ENCODE peak calls at places on chromosomes 3 and 15, in five cellular contexts. N is AG04450, T is Peyer's patch, W is body of pancreas, Q is K562. Z is an unnamed sample.

GRCh38 chr15:68469162-68470048 is 37.4 kb upstream of the ITGA11 start:
- DNase-seq in T (no peak), N (no peak), Q (no peak), W (no peak), Z (no peak)

GRCh38 chr15:88535100-88535499 is 11.4 kb downstream of the DET1 start:
- DNase-seq in T (no peak), W (no peak), N (no peak), Q (no peak), Z (no peak)

GRCh38 chr15:48868549-48868948 is 9.4 kb upstream of the EID1 start:
- DNase-seq in Q (no peak), T (no peak), W (no peak), N (no peak), Z (no peak)

GRCh38 chr3:127038476-127038875 is 55.6 kb downstream of the PLXNA1 start:
- DNase-seq in W (no peak), T (no peak), Q (no peak), N (no peak), Z (no peak)

GRCh38 chr3:46848271-46849097 is 14.8 kb downstream of the MYL3 start:
- DNase-seq in N (no peak), T (peak; percentile 44), W (no peak), Q (peak; percentile 46), Z (peak; percentile 51)

GRCh38 chr3:36743821-36744220 is 20.5 kb downstream of the DCLK3 start:
- DNase-seq in Q (no peak), T (no peak), W (no peak), N (no peak), Z (no peak)

GRCh38 chr15:89179966-89180875 is 41.2 kb downstream of the RLBP1 start:
- DNase-seq in Q (no peak), N (no peak), W (no peak), T (no peak), Z (no peak)

GRCh38 chr3:49339593-49339946 is 283 bp downstream of the USP4 start:
- DNase-seq in Q (peak; percentile 30), W (no peak), T (no peak), N (no peak), Z (no peak)

GRCh38 chr3:186664119-186664495 is 1.7 kb upstream of the HRG start:
- DNase-seq in W (no peak), Q (no peak), T (no peak), N (no peak), Z (no peak)

GRCh38 chr15:76127169-76127568 is 67.4 kb downstream of the TMEM266 start:
- DNase-seq in Q (no peak), N (no peak), T (no peak), W (no peak), Z (no peak)

GRCh38 chr3:56870436-56870835 is 68.7 kb upstream of the ARHGEF3 start:
- DNase-seq in Q (no peak), N (no peak), W (no peak), T (no peak), Z (no peak)

GRCh38 chr3:118984699-118985098 is 49.9 kb downstream of the IGSF11 start:
- DNase-seq in W (no peak), Q (peak; percentile 32), N (no peak), T (no peak), Z (no peak)

GRCh38 chr15:68315495-68316007 is 38.0 kb downstream of the FEM1B start:
- DNase-seq in N (no peak), T (peak; percentile 25), Q (no peak), W (no peak), Z (peak; percentile 40)

GRCh38 chr3:11455977-11456376 is 183.8 kb downstream of the ATG7 start:
- DNase-seq in W (no peak), T (no peak), Q (no peak), N (no peak), Z (peak; percentile 38)

GRCh38 chr15:73965730-73966103 is 26.4 kb downstream of the STOML1 start:
- DNase-seq in T (no peak), W (no peak), N (no peak), Q (no peak), Z (no peak)

GRCh38 chr3:53708001-53708621 is 138.1 kb downstream of the CHDH start:
- DNase-seq in T (no peak), N (no peak), W (no peak), Q (no peak), Z (no peak)

GRCh38 chr15:65930134-65930533 is 60.8 kb downstream of the RAB11A start:
- DNase-seq in Q (no peak), W (no peak), N (no peak), T (no peak), Z (no peak)

GRCh38 chr3:71725279-71725991 is at the start of gene EIF4E3:
- DNase-seq in T (peak; percentile 51), N (no peak), Q (peak; percentile 83), W (peak; percentile 48), Z (peak; percentile 22)

GRCh38 chr15:66801266-66801665 is 99.2 kb downstream of the SMAD6 start:
- DNase-seq in W (no peak), Q (no peak), N (no peak), T (no peak), Z (no peak)

GRCh38 chr15:70488002-70488605 is 275.3 kb downstream of the UACA start:
- DNase-seq in N (no peak), T (peak; percentile 90), Q (peak; percentile 76), W (peak; percentile 70), Z (peak; percentile 68)

GRCh38 chr15:59622289-59622688 is 10.7 kb downstream of the GCNT3 start:
- DNase-seq in W (peak; percentile 24), T (peak; percentile 87), Q (peak; percentile 63), N (no peak), Z (peak; percentile 37)

GRCh38 chr3:101719604-101720185 is 4.7 kb upstream of the CEP97 start:
- DNase-seq in Q (no peak), N (no peak), W (no peak), T (no peak), Z (no peak)

DNA sequence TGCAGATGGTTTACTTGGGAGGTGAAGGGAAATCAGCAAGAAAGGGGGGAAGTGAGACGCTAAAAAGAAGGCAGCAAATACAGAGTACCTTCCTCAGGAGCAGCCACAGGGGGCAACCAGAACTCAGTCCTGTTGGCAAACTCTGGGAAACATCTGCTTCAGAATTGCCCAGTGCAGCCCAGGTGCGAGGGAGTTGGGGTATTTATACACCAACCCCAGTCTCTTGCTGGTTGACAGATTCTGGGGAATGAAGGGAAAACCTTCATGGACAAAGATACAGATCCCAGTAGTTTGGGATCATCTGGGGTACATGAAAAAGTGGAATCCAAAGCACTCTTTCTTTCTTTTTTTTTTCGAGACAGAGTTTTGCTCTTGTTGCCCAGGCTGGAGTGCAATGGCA is 25.3 kb upstream of the PGPEP1L start:
- DNase-seq in W (no peak), N (no peak), Q (no peak), T (no peak), Z (peak; percentile 13)
- H3K27me3 ChIP-seq in W (no peaks in the 10 kb centered on the region), N (peaks cover 22% of the 10 kb centered on the region), Q (peaks cover 18% of the 10 kb centered on the region), T (no peaks in the 10 kb centered on the region), Z (no peaks in the 10 kb centered on the region)

DNA sequence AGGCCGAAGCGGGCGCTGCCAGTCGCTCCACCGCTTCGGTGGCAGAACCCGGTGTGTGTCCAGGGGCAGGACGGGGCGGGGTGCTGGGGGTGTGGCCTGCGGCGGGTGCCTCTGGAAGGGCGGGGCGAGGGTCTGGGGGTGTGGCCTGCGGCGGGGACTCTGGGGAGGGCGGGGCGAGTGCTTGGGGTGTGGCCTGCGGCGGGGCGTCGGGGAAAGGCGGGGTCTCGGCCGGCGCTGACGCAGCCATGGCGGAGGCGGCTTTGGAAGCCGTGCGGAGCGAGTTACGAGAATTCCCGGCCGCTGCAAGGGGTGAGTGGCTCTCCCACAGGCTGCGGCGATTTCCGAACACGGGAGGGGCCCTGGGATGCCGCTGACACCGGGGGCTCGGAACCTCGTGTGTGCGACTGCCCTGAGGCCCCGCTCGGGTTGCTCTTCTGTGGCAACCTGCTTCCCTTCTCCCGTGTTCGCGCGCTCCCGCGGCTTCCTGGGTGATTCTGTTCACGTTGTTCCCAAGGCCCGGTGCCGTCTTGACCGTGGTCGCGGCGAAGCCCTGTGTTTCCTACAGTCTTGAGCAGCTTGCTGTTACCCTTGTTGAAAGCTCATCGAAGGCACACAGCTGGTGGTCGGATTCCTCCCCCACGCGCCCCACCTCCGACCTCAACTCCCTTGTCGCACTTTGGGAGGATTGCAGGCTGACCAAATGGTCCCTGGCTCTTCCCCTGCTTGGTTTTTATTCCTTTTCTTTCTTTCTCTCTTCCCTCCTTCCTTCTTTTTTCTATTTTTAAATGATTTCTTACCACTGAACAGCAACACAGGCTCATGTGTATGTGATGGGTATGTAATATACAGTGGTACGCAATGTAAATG is at the start of gene JMJD7:
- DNase-seq in Q (peak; percentile 99), T (peak; percentile 97), W (peak; percentile 96), N (peak; percentile 66), Z (peak; percentile 86)
- H3K27ac ChIP-seq in Q (peak within 1 kb of the TSS; percentile 12), T (peak within 1 kb of the TSS; percentile 82), W (peak within 1 kb of the TSS; percentile 86), N (peak within 1 kb of the TSS; percentile 82), Z (peak within 1 kb of the TSS; percentile 46)

GRCh38 chr3:69739204-69740102 is at the start of gene MITF:
- DNase-seq in W (peak; percentile 88), Q (peak; percentile 90), T (peak; percentile 91), N (peak; percentile 68), Z (peak; percentile 81)

GRCh38 chr3:69738291-69738690 is 973 bp upstream of the MITF start:
- DNase-seq in W (no peak), Q (no peak), N (no peak), T (no peak), Z (no peak)

GRCh38 chr3:69735893-69736292 is 3.4 kb upstream of the MITF start:
- DNase-seq in W (no peak), T (no peak), N (no peak), Q (no peak), Z (no peak)

GRCh38 chr3:69738859-69739203 is 433 bp upstream of the MITF start:
- DNase-seq in W (no peak), Q (no peak), N (no peak), T (no peak), Z (no peak)

DNA sequence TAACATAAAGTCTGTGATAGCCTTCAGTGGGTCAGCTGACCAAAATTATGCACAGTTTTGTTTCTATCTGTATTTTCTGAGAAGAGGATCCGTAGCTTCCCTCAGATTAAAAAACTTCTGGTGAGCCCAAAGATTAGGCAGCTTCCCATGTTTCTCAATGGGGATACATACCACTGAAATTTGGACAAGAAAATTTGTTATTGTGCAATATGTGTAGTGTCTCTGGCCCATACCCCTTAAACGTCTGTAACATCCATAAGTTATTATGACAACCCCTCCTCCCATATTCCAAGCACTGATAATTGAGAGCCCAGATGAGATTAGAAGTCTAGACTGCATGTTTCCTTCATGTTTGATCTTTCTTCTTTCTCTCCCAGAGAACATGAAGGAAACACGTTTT is 1.9 kb upstream of the MITF start:
- DNase-seq in Q (no peak), N (no peak), W (no peak), T (no peak), Z (no peak)
- H3K27me3 ChIP-seq in Q (no peaks in the 10 kb centered on the region), N (peaks cover 2% of the 10 kb centered on the region), W (no peaks in the 10 kb centered on the region), T (no peaks in the 10 kb centered on the region), Z (no peaks in the 10 kb centered on the region)

DNA sequence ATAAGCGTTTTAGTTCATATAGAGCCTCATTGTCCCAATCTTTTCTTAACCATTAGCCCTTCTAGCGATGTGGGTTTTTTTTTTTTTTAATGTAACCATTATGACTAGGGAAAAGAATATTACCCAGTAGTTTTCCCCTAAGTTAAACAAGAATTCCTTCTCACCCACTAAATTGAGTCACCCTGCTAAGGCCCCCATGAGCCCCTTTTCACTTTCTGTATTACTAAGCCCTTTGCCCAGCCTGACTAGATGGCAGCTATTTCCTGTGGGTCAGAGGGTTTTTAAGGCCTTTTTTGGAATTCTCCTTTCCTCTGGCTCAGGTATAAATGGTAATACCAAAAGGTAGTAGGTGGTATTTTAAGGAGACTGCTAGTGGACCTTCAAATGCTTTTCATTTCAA is 229.2 kb upstream of the CTNNB1 start:
- DNase-seq in T (no peak), W (no peak), Q (no peak), N (no peak), Z (no peak)
- H3K27ac ChIP-seq in T (no peak overlapping the region), W (no peak overlapping the region), Q (no peak overlapping the region), N (no peak overlapping the region), Z (peak overlapping the region; percentile 87)

GRCh38 chr3:104584702-104585101 is 782.0 kb upstream of the ALCAM start:
- DNase-seq in T (no peak), N (no peak), Q (no peak), W (no peak), Z (no peak)
- H3K27me3 ChIP-seq in T (no peaks in the 10 kb centered on the region), N (no peaks in the 10 kb centered on the region), Q (no peaks in the 10 kb centered on the region), W (no peaks in the 10 kb centered on the region), Z (no peaks in the 10 kb centered on the region)

Z was measured in SJSA1.